ENCODE peak calls at places on chromosomes 11 and 22, in seven cellular contexts. Q, A, F, M, E, H and R are unnamed samples.

GRCh38 chr22:45072322-45072903 is 62.6 kb upstream of the PHF21B start:
- DNase-seq in Q (peak), A (peak), E (peak), H (peak), M (peak), F (peak), R (no peak)

GRCh38 chr11:2190670-2191471 is 19.3 kb upstream of the TH start:
- DNase-seq in M (no peak), Q (no peak), E (no peak), A (no peak), H (no peak), F (no peak), R (peak)

GRCh38 chr11:120972621-120973020 is 51.3 kb upstream of the TBCEL start:
- DNase-seq in E (no peak), M (no peak), H (no peak), F (no peak), A (no peak), Q (no peak), R (no peak)

GRCh38 chr11:117248341-117248740 is 15.9 kb downstream of the RNF214 start:
- DNase-seq in E (no peak), F (no peak), M (no peak), A (no peak), H (no peak), Q (no peak), R (no peak)

GRCh38 chr22:17540481-17540880 is 22.8 kb upstream of the SLC25A18 start:
- DNase-seq in E (no peak), M (peak), F (no peak), Q (peak), A (peak), H (no peak), R (no peak)

GRCh38 chr22:40628354-40629042 is 8.0 kb downstream of the MRTFA start:
- DNase-seq in F (peak), Q (no peak), M (no peak), E (peak), H (no peak), A (no peak), R (no peak)

GRCh38 chr22:20444325-20444724 is 6.7 kb upstream of the SCARF2 start:
- DNase-seq in Q (no peak), H (no peak), E (no peak), M (no peak), F (no peak), A (no peak), R (no peak)

GRCh38 chr22:37314315-37315046 is 32.2 kb downstream of the CYTH4 start:
- DNase-seq in E (no peak), A (no peak), H (no peak), Q (no peak), M (no peak), F (no peak), R (no peak)

GRCh38 chr11:67366546-67366945 is 6.9 kb downstream of the CLCF1 start:
- DNase-seq in E (no peak), F (no peak), M (no peak), H (no peak), A (no peak), Q (no peak), R (no peak)

GRCh38 chr22:37571258-37571991 is 8.5 kb downstream of the LGALS2 start:
- DNase-seq in M (no peak), H (peak), E (peak), Q (no peak), A (peak), F (peak), R (no peak)

GRCh38 chr22:47294571-47294970 is 532.1 kb downstream of the TBC1D22A start:
- DNase-seq in H (no peak), F (no peak), E (no peak), M (no peak), A (no peak), Q (no peak), R (no peak)

GRCh38 chr11:98260983-98261382 is 759.8 kb upstream of the CNTN5 start:
- DNase-seq in A (no peak), F (no peak), Q (no peak), E (no peak), M (no peak), H (no peak), R (no peak)

GRCh38 chr11:109275931-109276330 is 146.1 kb upstream of the C11orf87 start:
- DNase-seq in M (no peak), E (no peak), F (no peak), A (no peak), H (no peak), Q (no peak), R (no peak)

GRCh38 chr11:65169164-65169641 is 830 bp upstream of the SPDYC start:
- DNase-seq in A (no peak), Q (no peak), M (no peak), H (no peak), E (peak), F (peak), R (no peak)

GRCh38 chr11:62482753-62483152 is 63.9 kb downstream of the AHNAK start:
- DNase-seq in M (no peak), A (no peak), Q (no peak), H (no peak), F (no peak), E (no peak), R (no peak)

GRCh38 chr22:19891350-19892248 is 36.9 kb upstream of the GNB1L start:
- DNase-seq in E (peak), Q (peak), A (peak), H (peak), M (no peak), F (peak), R (peak)

GRCh38 chr11:36385121-36385530 is 89.0 kb downstream of the PRR5L start:
- DNase-seq in A (no peak), F (peak), M (no peak), Q (no peak), H (no peak), E (peak), R (no peak)

GRCh38 chr11:102223859-102224258 is 93.4 kb upstream of the BIRC3 start:
- DNase-seq in H (no peak), Q (no peak), A (no peak), M (no peak), F (peak), E (peak), R (no peak)

GRCh38 chr22:45855961-45856360 is 121.0 kb downstream of the WNT7B start:
- DNase-seq in H (no peak), Q (no peak), E (no peak), M (no peak), A (no peak), F (no peak), R (no peak)

GRCh38 chr11:69657911-69658605 is 17.1 kb downstream of the LTO1 start:
- DNase-seq in Q (peak), A (peak), F (peak), H (no peak), M (peak), E (peak), R (peak)

GRCh38 chr11:12180257-12181205 is 70.1 kb downstream of the MICAL2 start:
- DNase-seq in Q (no peak), E (no peak), M (no peak), A (no peak), H (peak), F (no peak), R (no peak)

GRCh38 chr11:120134106-120134930 is 3.6 kb downstream of the TRIM29 start:
- DNase-seq in E (no peak), F (no peak), H (no peak), A (no peak), Q (peak), M (peak), R (no peak)

GRCh38 chr11:43738600-43739409 is 58.3 kb downstream of the HSD17B12 start:
- DNase-seq in M (no peak), Q (no peak), H (peak), A (peak), F (peak), E (peak), R (no peak)

DNA sequence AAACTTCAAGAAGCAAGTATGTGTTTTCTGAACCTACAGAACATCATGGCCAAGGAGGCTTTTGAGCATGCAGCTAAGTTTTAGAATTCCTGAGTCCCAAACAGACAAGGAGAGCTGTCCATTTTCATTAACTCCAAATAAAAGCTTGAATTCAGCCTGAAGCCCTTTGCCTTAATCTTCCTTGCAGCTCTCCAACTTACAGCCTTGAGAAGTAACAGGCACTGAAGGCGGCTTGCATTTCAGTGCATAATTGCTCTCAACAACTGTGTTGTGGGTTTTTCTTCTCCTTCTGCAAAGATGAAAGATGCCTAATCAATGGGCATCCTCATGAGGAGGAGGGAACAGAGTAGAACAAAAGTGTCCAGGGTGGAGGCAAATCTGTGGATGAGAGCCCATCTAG is 286.0 kb downstream of the FAT3 start:
- DNase-seq in F (no peak), H (no peak), M (no peak), A (no peak), E (no peak), Q (no peak), R (peak)
- H3K23ac ChIP-seq in F (no peak), H (no peak), M (no peak), A (no peak), E (no peak), Q (no peak), R (no peak)

GRCh38 chr11:77149716-77150392 is 21.8 kb downstream of the MYO7A start:
- DNase-seq in F (no peak), Q (no peak), A (no peak), H (no peak), E (no peak), M (no peak), R (no peak)

GRCh38 chr11:77150836-77151235 is 22.8 kb downstream of the MYO7A start:
- DNase-seq in H (no peak), E (no peak), A (no peak), F (no peak), Q (no peak), M (no peak), R (no peak)

GRCh38 chr11:77147036-77147315 is 18.9 kb downstream of the MYO7A start:
- DNase-seq in F (no peak), Q (no peak), H (no peak), M (no peak), E (no peak), A (no peak), R (no peak)

GRCh38 chr11:77147668-77148321 is 19.7 kb downstream of the MYO7A start:
- DNase-seq in E (no peak), F (no peak), A (peak), H (no peak), M (peak), Q (peak), R (no peak)

GRCh38 chr11:77148963-77149715 is 21.1 kb downstream of the MYO7A start:
- DNase-seq in F (no peak), A (no peak), M (no peak), H (no peak), E (no peak), Q (no peak), R (no peak)
- H3K23ac ChIP-seq in F (no peak), A (no peak), M (no peak), H (no peak), E (no peak), Q (no peak), R (no peak)

GRCh38 chr22:29487587-29487986 is 7.6 kb downstream of the NEFH start:
- DNase-seq in M (no peak), Q (no peak), E (no peak), A (no peak), F (no peak), H (no peak), R (no peak)

GRCh38 chr22:29485448-29485847 is 5.4 kb downstream of the NEFH start:
- DNase-seq in H (no peak), A (no peak), F (no peak), M (no peak), Q (no peak), E (no peak), R (no peak)

GRCh38 chr22:29493636-29494035 is 13.6 kb downstream of the NEFH start:
- DNase-seq in E (no peak), M (no peak), F (no peak), A (no peak), H (no peak), Q (no peak), R (no peak)

DNA sequence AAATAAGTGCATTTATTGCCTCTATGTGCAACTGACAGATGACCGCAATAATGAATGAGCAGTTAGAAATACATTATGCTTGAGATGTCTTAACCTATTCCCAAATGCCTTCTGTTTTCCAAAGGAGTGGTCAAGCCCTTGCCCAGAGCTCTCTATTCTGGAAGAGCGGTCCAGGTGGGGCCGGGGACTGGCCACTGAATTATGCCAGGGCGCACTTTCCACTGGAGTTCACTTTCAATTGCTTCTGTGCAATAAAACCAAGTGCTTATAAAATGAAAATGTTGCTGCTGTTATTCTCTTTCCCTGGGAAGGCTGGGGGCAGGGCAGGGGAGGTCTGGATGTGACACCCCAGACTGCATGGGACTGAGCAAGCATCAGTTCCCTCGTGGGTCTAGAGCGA is 11.0 kb downstream of the NEFH start:
- DNase-seq in M (no peak), E (no peak), F (no peak), Q (no peak), H (no peak), A (no peak), R (no peak)
- H3K23ac ChIP-seq in M (no peak), E (no peak), F (no peak), Q (no peak), H (no peak), A (no peak), R (no peak)

GRCh38 chr11:76762867-76763572 is 20.1 kb upstream of the TSKU start:
- DNase-seq in F (no peak), M (no peak), Q (no peak), A (no peak), E (no peak), H (no peak), R (no peak)
- H3K23ac ChIP-seq in F (no peak), M (no peak), Q (no peak), A (no peak), E (no peak), H (no peak), R (no peak)

GRCh38 chr11:34727228-34727737 is 106.4 kb downstream of the EHF start:
- DNase-seq in F (no peak), A (no peak), Q (no peak), M (no peak), E (no peak), H (no peak), R (no peak)

GRCh38 chr11:34719303-34719848 is 98.5 kb downstream of the EHF start:
- DNase-seq in E (peak), F (peak), H (no peak), A (no peak), Q (no peak), M (no peak), R (no peak)

GRCh38 chr11:34728609-34729008 is 107.7 kb downstream of the EHF start:
- DNase-seq in A (no peak), H (no peak), M (no peak), E (no peak), Q (no peak), F (no peak), R (no peak)

GRCh38 chr11:34721646-34722045 is 100.8 kb downstream of the EHF start:
- DNase-seq in F (peak), E (peak), Q (no peak), A (no peak), H (no peak), M (no peak), R (no peak)

GRCh38 chr11:34724973-34725372 is 104.1 kb downstream of the EHF start:
- DNase-seq in E (no peak), H (no peak), Q (no peak), A (no peak), F (no peak), M (no peak), R (no peak)
- H3K23ac ChIP-seq in E (no peak), H (no peak), Q (no peak), A (no peak), F (no peak), M (no peak), R (no peak)

GRCh38 chr11:106202935-106203620 is 125.6 kb downstream of the AASDHPPT start:
- DNase-seq in H (peak), Q (no peak), E (peak), M (no peak), A (peak), F (peak), R (no peak)
- H3K23ac ChIP-seq in H (no peak), Q (no peak), E (no peak), M (no peak), A (no peak), F (no peak), R (no peak)